ENCODE peak calls at places on chromosomes 4 and X, in six cellular contexts. K is pancreas, X is NCI-H524 treated with DMSO at 0.1 percent for 48 hours, M is MV-4-11, J is iris pigment epithelial cell, B is Peyer's patch. A is an unnamed sample.

GRCh38 chrX:85992811-85993229 is 54.5 kb downstream of the CHM start:
- DNase-seq in X (no peak), K (no peak), M (no peak), B (no peak), J (peak), A (no peak)

GRCh38 chr4:108849611-108850406 is 87.0 kb upstream of the ETNPPL start:
- DNase-seq in M (no peak), J (peak), X (no peak), B (no peak), K (no peak), A (no peak)

GRCh38 chr4:169051936-169052335 is 41.9 kb upstream of the CBR4 start:
- DNase-seq in K (peak), X (no peak), J (no peak), M (no peak), B (no peak), A (no peak)

GRCh38 chr4:184287697-184288255 is 70.1 kb upstream of the ENPP6 start:
- DNase-seq in K (peak), M (no peak), J (peak), X (no peak), B (no peak), A (no peak)

GRCh38 chr4:2258091-2259035 is 3.5 kb downstream of the MXD4 start:
- DNase-seq in B (peak), J (no peak), X (no peak), K (peak), M (no peak), A (no peak)

GRCh38 chr4:19857405-19857804 is 394.3 kb upstream of the SLIT2 start:
- DNase-seq in B (no peak), J (peak), K (no peak), M (no peak), X (no peak), A (no peak)

GRCh38 chr4:112938461-112939058 is 110.9 kb upstream of the ANK2 start:
- DNase-seq in J (peak), K (no peak), B (no peak), X (no peak), M (peak), A (no peak)

GRCh38 chr4:4974727-4975126 is 44.5 kb downstream of the CYTL1 start:
- DNase-seq in B (no peak), J (no peak), M (no peak), K (no peak), X (no peak), A (no peak)

GRCh38 chrX:46649421-46650260 is 76.1 kb downstream of the CHST7 start:
- DNase-seq in X (no peak), J (peak), K (no peak), M (peak), B (peak), A (no peak)

GRCh38 chrX:1576201-1577101 is 15.0 kb upstream of the AKAP17A start:
- DNase-seq in M (no peak), K (no peak), B (no peak), X (no peak), J (no peak), A (no peak)

GRCh38 chr4:130080872-130081451 is 985.0 kb downstream of the C4orf33 start:
- DNase-seq in M (peak), B (no peak), K (peak), J (no peak), X (no peak), A (no peak)

GRCh38 chr4:142671516-142671915 is 174.6 kb downstream of the INPP4B start:
- DNase-seq in M (no peak), X (no peak), J (peak), K (no peak), B (no peak), A (no peak)

GRCh38 chrX:49767231-49767630 is 61.9 kb upstream of the PAGE4 start:
- DNase-seq in K (no peak), M (no peak), X (no peak), B (no peak), J (no peak), A (no peak)

GRCh38 chr4:60981534-60981933 is 218.6 kb upstream of the ADGRL3 start:
- DNase-seq in K (no peak), J (no peak), B (no peak), M (no peak), X (no peak), A (no peak)

GRCh38 chr4:93870876-93871458 is 42.4 kb downstream of the ATOH1 start:
- DNase-seq in J (no peak), M (no peak), X (no peak), K (no peak), B (peak), A (no peak)

GRCh38 chr4:8422327-8422726 is 18.2 kb downstream of the ACOX3 start:
- DNase-seq in X (no peak), B (no peak), M (no peak), J (no peak), K (no peak), A (no peak)

GRCh38 chr4:169249214-169249973 is 21.4 kb downstream of the SH3RF1 start:
- DNase-seq in K (no peak), J (peak), M (no peak), X (no peak), B (no peak), A (no peak)

GRCh38 chr4:99841143-99841542 is 24.5 kb downstream of the DAPP1 start:
- DNase-seq in K (no peak), B (no peak), M (no peak), J (no peak), X (no peak), A (no peak)

GRCh38 chr4:183873389-183874185 is 31.5 kb upstream of the STOX2 start:
- DNase-seq in B (no peak), J (no peak), X (no peak), K (no peak), M (peak), A (no peak)

GRCh38 chr4:69999420-69999819 is 3.7 kb downstream of the STATH start:
- DNase-seq in B (no peak), J (peak), M (no peak), X (no peak), K (no peak), A (no peak)

GRCh38 chr4:166174717-166175510 is 301.9 kb downstream of the TLL1 start:
- DNase-seq in J (peak), B (no peak), M (no peak), X (no peak), K (no peak), A (no peak)

GRCh38 chrX:87663421-87663820 is 145.8 kb downstream of the KLHL4 start:
- DNase-seq in J (no peak), B (no peak), X (no peak), K (no peak), M (no peak), A (no peak)

GRCh38 chr4:128255906-128256305 is 31.7 kb downstream of the PGRMC2 start:
- DNase-seq in B (no peak), X (no peak), K (no peak), J (no peak), M (no peak), A (no peak)

GRCh38 chr4:71300964-71301363 is 37.9 kb upstream of the SLC4A4 start:
- DNase-seq in M (no peak), B (peak), X (no peak), K (peak), J (no peak), A (no peak)

GRCh38 chr4:151093203-151093602 is 6.2 kb upstream of the RPS3A start:
- DNase-seq in X (no peak), J (no peak), K (no peak), M (no peak), B (no peak), A (no peak)

GRCh38 chrX:151899622-151900021 is 13.1 kb upstream of the MAGEA4 start:
- DNase-seq in M (no peak), K (no peak), J (peak), X (no peak), B (no peak), A (no peak)

GRCh38 chrX:9638871-9639270 is 126.8 kb downstream of the GPR143 start:
- DNase-seq in X (no peak), K (no peak), M (no peak), J (no peak), B (no peak), A (no peak)

GRCh38 chr4:109164011-109164410 is 138.4 kb downstream of the COL25A1 start:
- DNase-seq in J (peak), K (no peak), B (no peak), X (no peak), M (no peak), A (no peak)

GRCh38 chr4:85061974-85062373 is 95.5 kb upstream of the WDFY3 start:
- DNase-seq in X (no peak), K (no peak), J (no peak), M (no peak), B (no peak), A (no peak)

GRCh38 chr4:116023049-116023448 is 909.6 kb upstream of the NDST4 start:
- DNase-seq in J (no peak), K (no peak), B (no peak), M (no peak), X (no peak), A (no peak)

GRCh38 chr4:146916479-146917076 is 29.1 kb downstream of the TTC29 start:
- DNase-seq in M (no peak), J (peak), B (no peak), K (no peak), X (no peak), A (no peak)

A was measured in HuH-7.5.